ENCODE peak calls at places on chromosomes 16 and 17, in four cellular contexts. K, O, D and L are unnamed samples.

GRCh38 chr17:75340636-75341035 is 51.4 kb upstream of the SLC25A19 start:
- DNase-seq in K (no peak), O (no peak), D (no peak), L (peak)

GRCh38 chr17:49108318-49108717 is 24.3 kb upstream of the B4GALNT2 start:
- DNase-seq in K (no peak), O (peak), D (no peak), L (peak)

GRCh38 chr17:56979091-56979480 is 1.2 kb downstream of the SCPEP1 start:
- DNase-seq in K (no peak), O (no peak), D (no peak), L (no peak)

GRCh38 chr16:87677830-87678229 is 75.5 kb downstream of the JPH3 start:
- DNase-seq in K (no peak), O (no peak), D (no peak), L (no peak)

GRCh38 chr16:74999208-74999682 is 421 bp downstream of the ZNRF1 start:
- DNase-seq in K (peak), O (no peak), D (peak), L (no peak)

GRCh38 chr17:75366432-75366831 is 39.0 kb downstream of the GRB2 start:
- DNase-seq in K (no peak), O (no peak), D (no peak), L (no peak)

GRCh38 chr16:31707743-31708335 is 165.8 kb upstream of the ZNF267 start:
- DNase-seq in K (no peak), O (no peak), D (no peak), L (no peak)

GRCh38 chr16:52283018-52283417 is 263.9 kb downstream of the TOX3 start:
- DNase-seq in K (no peak), O (no peak), D (no peak), L (peak)

GRCh38 chr17:80833952-80834895 is 157.4 kb upstream of the CHMP6 start:
- DNase-seq in K (peak), O (no peak), D (peak), L (peak)

GRCh38 chr17:34443832-34444469 is 80.9 kb upstream of the CCL1 start:
- DNase-seq in K (peak), O (peak), D (no peak), L (no peak)

GRCh38 chr17:76271669-76272540 is 6.8 kb downstream of the UBALD2 start:
- DNase-seq in K (peak), O (no peak), D (peak), L (no peak)

GRCh38 chr16:56609463-56609921 is 1.1 kb downstream of the MT2A start:
- DNase-seq in K (no peak), O (peak), D (peak), L (peak)

GRCh38 chr17:53150101-53150698 is 672.5 kb upstream of the KIF2B start:
- DNase-seq in K (no peak), O (no peak), D (no peak), L (no peak)

GRCh38 chr17:75672011-75672410 is 4.9 kb downstream of the SAP30BP start:
- DNase-seq in K (no peak), O (no peak), D (no peak), L (no peak)

GRCh38 chr17:17868637-17869522 is 32.1 kb upstream of the SREBF1 start:
- DNase-seq in K (peak), O (no peak), D (no peak), L (no peak)

GRCh38 chr16:58258326-58258725 is 36.5 kb downstream of the PRSS54 start:
- DNase-seq in K (no peak), O (no peak), D (no peak), L (no peak)

GRCh38 chr17:8224891-8225812 is 14.8 kb upstream of the AURKB start:
- DNase-seq in K (no peak), O (no peak), D (no peak), L (no peak)

GRCh38 chr17:77666480-77666879 is 292.0 kb upstream of the TNRC6C start:
- DNase-seq in K (no peak), O (no peak), D (no peak), L (no peak)

GRCh38 chr17:78735832-78736525 is 46.1 kb downstream of the CYTH1 start:
- DNase-seq in K (no peak), O (no peak), D (no peak), L (peak)

GRCh38 chr17:33732116-33732515 is 439.0 kb upstream of the ASIC2 start:
- DNase-seq in K (no peak), O (peak), D (no peak), L (no peak)

GRCh38 chr17:69820881-69821473 is 254.0 kb upstream of the KCNJ16 start:
- DNase-seq in K (no peak), O (no peak), D (no peak), L (no peak)

GRCh38 chr17:48483004-48483403 is 47.8 kb downstream of the HOXB1 start:
- DNase-seq in K (no peak), O (no peak), D (no peak), L (no peak)

GRCh38 chr16:48300391-48300856 is 53.1 kb upstream of the ABCC11 start:
- DNase-seq in K (no peak), O (no peak), D (no peak), L (peak)

GRCh38 chr17:51147641-51148040 is 5.7 kb upstream of the NME1 start:
- DNase-seq in K (no peak), O (no peak), D (no peak), L (no peak)

GRCh38 chr17:60959011-60959410 is 281.4 kb downstream of the BCAS3 start:
- DNase-seq in K (no peak), O (no peak), D (no peak), L (peak)

GRCh38 chr16:67915831-67916723 is 15.6 kb downstream of the CTRL start:
- DNase-seq in K (no peak), O (no peak), D (peak), L (no peak)

DNA sequence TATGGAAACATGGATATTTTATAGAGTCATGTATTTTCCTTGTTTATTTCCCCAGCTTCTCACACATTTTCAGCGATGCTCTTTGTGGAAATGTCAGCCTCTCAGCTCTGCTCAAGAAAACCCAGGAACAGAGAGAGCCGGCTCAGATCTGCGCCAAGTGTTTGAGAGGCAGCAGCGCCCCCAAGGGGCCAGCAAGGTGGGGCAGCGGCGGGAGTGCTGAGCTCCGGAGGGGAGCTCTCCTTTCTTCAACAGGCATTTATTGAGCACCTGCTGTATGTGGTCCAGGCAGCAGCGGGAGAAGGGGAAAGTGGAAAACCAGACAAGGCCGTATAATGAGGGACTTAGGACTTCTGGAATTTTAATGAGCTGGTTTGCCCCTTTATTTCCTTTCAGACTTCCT is 421.1 kb upstream of the C16orf82 start:
- DNase-seq in K (no peak), O (no peak), D (no peak), L (no peak)
- TF ChIP-seq CTCF in K (no peak), O (no peak), D (no peak), L (no peak)

GRCh38 chr17:38427160-38427949 is 909 bp upstream of the ARHGAP23 start:
- DNase-seq in K (no peak), O (no peak), D (no peak), L (no peak)
- TF ChIP-seq CTCF in K (no peak), O (no peak), D (no peak), L (no peak)

DNA sequence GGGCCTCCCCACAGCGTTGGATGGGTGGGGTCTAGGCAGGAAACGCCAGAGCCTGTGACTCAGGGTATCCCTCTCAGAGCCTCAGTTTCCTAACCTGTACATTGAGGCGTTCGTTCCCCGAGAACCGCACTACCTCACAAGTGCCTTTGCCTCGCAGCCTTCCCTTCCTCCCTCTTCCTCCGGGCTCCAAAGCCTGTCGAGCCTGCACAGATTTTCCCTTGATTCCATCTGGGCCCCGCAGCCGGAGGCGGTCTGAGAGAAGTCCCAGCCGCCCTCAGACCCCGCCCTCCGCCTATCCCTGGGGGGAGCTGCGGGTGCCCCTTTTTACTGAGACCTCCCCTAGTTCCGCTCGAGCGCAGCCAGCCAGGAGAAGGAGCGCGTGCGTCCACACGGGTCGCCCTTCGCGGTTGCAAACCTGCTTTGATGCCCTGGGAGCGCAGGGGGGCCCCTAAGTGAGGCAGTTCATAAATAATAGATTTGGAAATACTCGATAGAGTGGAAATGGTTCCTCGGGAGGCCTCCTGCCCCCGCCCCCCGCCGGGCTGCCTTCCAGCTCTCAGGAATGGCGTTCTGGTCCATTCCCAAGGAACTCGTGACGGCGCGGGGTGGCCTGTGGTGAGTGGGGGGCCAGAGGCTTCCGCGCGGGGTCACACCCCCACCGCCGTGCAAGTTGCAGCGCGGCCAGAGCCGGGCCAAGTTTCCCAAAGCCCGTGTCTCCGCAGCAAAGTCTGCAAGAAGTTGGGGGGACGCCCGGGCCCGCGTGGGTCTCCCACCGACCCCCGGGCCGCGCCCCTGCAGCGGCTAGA is 672 bp downstream of the C16orf74 start:
- DNase-seq in K (peak), O (no peak), D (peak), L (no peak)
- TF ChIP-seq CTCF in K (no peak), O (no peak), D (no peak), L (no peak)

DNA sequence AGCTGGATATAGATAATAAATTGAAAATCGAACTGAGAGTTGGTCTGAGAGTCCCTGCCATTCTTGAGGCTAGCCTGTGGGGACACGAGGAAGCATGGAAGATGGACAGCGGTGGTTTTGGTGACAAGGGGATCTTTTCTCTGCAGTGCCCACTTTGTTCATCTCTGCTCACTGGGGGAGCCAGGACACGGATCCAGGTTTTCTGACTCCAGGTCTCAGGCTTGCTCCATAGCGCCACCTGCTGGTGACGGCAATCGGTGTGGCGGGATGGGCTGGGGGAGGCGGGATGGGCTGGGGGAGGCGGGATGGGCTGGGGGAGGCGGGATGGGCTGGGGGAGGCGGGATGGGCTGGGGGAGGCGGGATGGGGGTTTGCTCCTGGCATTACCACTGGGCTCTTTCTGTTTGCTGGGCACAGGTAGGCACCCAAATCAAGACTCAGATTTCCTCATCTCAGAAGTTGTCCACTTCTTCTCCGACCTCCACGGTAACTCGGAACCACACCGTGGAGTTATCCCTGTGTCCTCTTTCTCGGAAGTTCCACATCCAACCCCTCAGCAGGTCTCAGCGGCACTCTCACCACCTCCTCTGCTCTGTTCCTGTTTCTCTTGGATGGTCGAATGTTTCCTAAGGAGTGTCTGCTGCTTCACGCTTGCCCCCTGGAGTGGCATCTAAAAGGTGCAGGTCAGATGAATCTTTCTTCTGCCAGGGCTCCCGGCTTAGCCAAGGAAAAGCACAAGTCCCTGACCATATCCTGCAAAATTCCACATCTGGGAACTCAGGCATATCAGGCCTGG is 142.4 kb downstream of the CYLD start:
- DNase-seq in K (no peak), O (no peak), D (peak), L (no peak)
- TF ChIP-seq CTCF in K (no peak), O (no peak), D (no peak), L (no peak)

GRCh38 chr16:72818286-72818845 is 229.6 kb downstream of the ZFHX3 start:
- DNase-seq in K (no peak), O (no peak), D (no peak), L (peak)
- TF ChIP-seq CTCF in K (no peak), O (no peak), D (no peak), L (no peak)

DNA sequence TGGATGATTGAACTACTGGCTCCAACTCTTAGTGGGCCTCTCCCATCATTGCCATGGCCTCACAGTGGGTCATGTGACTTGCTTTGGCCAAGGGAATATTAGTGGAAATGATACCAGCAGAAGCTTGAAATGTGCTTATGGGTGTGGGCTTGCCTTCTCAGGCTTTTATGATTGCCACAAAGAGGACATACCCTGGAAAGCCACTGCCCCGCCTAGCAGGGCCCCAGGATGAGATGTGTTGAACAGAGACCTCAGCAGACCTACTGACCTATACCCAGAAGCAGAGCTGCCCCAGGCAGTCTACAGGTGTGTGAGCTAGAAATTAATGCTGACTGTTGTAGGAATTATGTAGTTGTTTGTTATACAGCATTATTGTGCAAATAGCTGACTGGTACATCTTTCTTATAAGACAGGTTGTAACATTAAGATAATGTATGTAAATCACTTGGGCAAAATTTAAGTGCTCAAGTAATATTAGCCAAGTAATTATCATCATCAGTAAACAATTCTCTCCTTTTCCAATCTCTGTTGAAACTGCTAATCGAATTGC is 67.8 kb upstream of the CDH5 start:
- DNase-seq in K (no peak), O (no peak), D (no peak), L (no peak)
- TF ChIP-seq CTCF in K (no peak), O (no peak), D (no peak), L (no peak)

GRCh38 chr17:39579318-39580081 is 28.2 kb downstream of the NEUROD2 start:
- DNase-seq in K (no peak), O (no peak), D (no peak), L (no peak)

GRCh38 chr17:39578272-39578671 is 29.4 kb downstream of the NEUROD2 start:
- DNase-seq in K (no peak), O (no peak), D (no peak), L (no peak)

GRCh38 chr17:39580082-39580468 is 27.6 kb downstream of the NEUROD2 start:
- DNase-seq in K (no peak), O (no peak), D (no peak), L (no peak)

GRCh38 chr17:39573447-39574298 is 34.0 kb downstream of the NEUROD2 start:
- DNase-seq in K (peak), O (peak), D (peak), L (peak)

GRCh38 chr17:39576187-39576586 is 31.5 kb downstream of the NEUROD2 start:
- DNase-seq in K (no peak), O (peak), D (no peak), L (no peak)
- TF ChIP-seq CTCF in K (no peak), O (peak), D (no peak), L (peak)